ENCODE peak calls at places on chromosomes 3 and 15, in four cellular contexts. V is NT2/D1, B is K562, P is H1. L is an unnamed sample.

GRCh38 chr3:138834359-138835176 is at the start of gene PIK3CB:
- DNase-seq in V (peak), B (peak), P (peak), L (no peak)

GRCh38 chr3:48398701-48399386 is 26.8 kb downstream of the FBXW12 start:
- DNase-seq in V (no peak), B (peak), P (peak), L (no peak)

GRCh38 chr3:127535901-127536817 is 54.4 kb downstream of the TPRA1 start:
- DNase-seq in V (no peak), B (no peak), P (no peak), L (no peak)

GRCh38 chr15:77574521-77575202 is 58.0 kb downstream of the LINGO1 start:
- DNase-seq in V (no peak), B (no peak), P (no peak), L (no peak)

GRCh38 chr3:186705882-186706780 is 11.0 kb upstream of the KNG1 start:
- DNase-seq in V (no peak), B (no peak), P (no peak), L (peak)

GRCh38 chr15:81889480-81889871 is 156.3 kb downstream of the MEX3B start:
- DNase-seq in V (no peak), B (no peak), P (no peak), L (no peak)

GRCh38 chr3:119099785-119100184 is 46.2 kb upstream of the TEX55 start:
- DNase-seq in V (no peak), B (no peak), P (no peak), L (no peak)

GRCh38 chr3:160981217-160981938 is 123.8 kb downstream of the B3GALNT1 start:
- DNase-seq in V (no peak), B (no peak), P (no peak), L (peak)

GRCh38 chr15:85727068-85727467 is 67.7 kb downstream of the KLHL25 start:
- DNase-seq in V (no peak), B (no peak), P (no peak), L (no peak)

GRCh38 chr15:59997070-59997701 is 6.9 kb upstream of the FOXB1 start:
- DNase-seq in V (no peak), B (peak), P (peak), L (no peak)

GRCh38 chr3:32640939-32641725 is 43.9 kb upstream of the CNOT10 start:
- DNase-seq in V (no peak), B (no peak), P (no peak), L (no peak)

GRCh38 chr15:37045859-37046318 is 54.5 kb downstream of the MEIS2 start:
- DNase-seq in V (peak), B (no peak), P (peak), L (no peak)

GRCh38 chr3:9809239-9809614 is 835 bp upstream of the TTLL3 start:
- DNase-seq in V (no peak), B (no peak), P (no peak), L (no peak)

GRCh38 chr3:135261916-135262315 is 466.9 kb downstream of the EPHB1 start:
- DNase-seq in V (no peak), B (no peak), P (no peak), L (no peak)

GRCh38 chr3:164408356-164408755 is 669.9 kb downstream of the SI start:
- DNase-seq in V (no peak), B (no peak), P (no peak), L (no peak)

GRCh38 chr3:24374801-24375200 is 119.8 kb downstream of the THRB start:
- DNase-seq in V (no peak), B (no peak), P (no peak), L (no peak)

GRCh38 chr3:9201278-9201677 is 48.2 kb downstream of the SRGAP3 start:
- DNase-seq in V (no peak), B (no peak), P (no peak), L (no peak)

GRCh38 chr15:92914768-92915221 is 14.7 kb downstream of the CHD2 start:
- DNase-seq in V (no peak), B (no peak), P (no peak), L (no peak)

GRCh38 chr15:39144051-39144450 is 436.8 kb upstream of the THBS1 start:
- DNase-seq in V (no peak), B (no peak), P (no peak), L (no peak)

GRCh38 chr3:133130168-133130567 is 92.0 kb downstream of the TMEM108 start:
- DNase-seq in V (no peak), B (no peak), P (no peak), L (no peak)

GRCh38 chr15:57505949-57506391 is 85.7 kb upstream of the MYZAP start:
- DNase-seq in V (no peak), B (no peak), P (no peak), L (no peak)

GRCh38 chr15:37107071-37107753 is 6.9 kb upstream of the MEIS2 start:
- DNase-seq in V (no peak), B (no peak), P (no peak), L (no peak)

GRCh38 chr15:81268881-81269601 is 54.9 kb downstream of the STARD5 start:
- DNase-seq in V (no peak), B (no peak), P (no peak), L (no peak)

GRCh38 chr15:87619161-87619960 is 637.2 kb downstream of the NTRK3 start:
- DNase-seq in V (no peak), B (peak), P (no peak), L (no peak)

GRCh38 chr3:148643389-148643840 is 54.3 kb upstream of the AGTR1 start:
- DNase-seq in V (peak), B (no peak), P (no peak), L (no peak)

GRCh38 chr15:90337256-90337655 is 14.8 kb upstream of the ZNF774 start:
- DNase-seq in V (no peak), B (no peak), P (no peak), L (no peak)

DNA sequence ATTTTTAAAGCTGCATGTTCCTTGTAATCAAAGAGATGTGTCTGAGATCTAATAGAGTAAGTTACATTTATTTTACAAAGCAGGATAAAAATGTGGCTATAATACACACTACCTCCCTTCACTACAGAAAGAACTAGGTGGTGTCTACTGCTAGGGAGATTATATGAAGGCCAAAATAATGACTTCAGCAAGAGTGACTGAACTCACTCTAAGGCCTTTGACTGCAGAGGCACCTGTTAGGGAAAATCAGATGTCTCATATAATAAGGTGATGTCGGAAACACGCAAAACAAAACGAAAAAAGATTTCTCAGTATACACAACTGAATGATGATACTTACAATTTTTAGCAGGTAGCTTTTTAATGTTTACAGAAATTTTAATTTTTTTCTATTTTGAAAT is 19.1 kb downstream of the B3GNT5 start:
- DNase-seq in V (no peak), B (no peak), P (no peak), L (no peak)
- TF ChIP-seq ZNF274 in V (no peak), B (no peak), P (no peak), L (no peak)

GRCh38 chr3:183837390-183837789 is 12.0 kb upstream of the MAP6D1 start:
- DNase-seq in V (no peak), B (no peak), P (peak), L (no peak)
- H3K4me3 ChIP-seq in V (no peak), B (no peak), P (no peak), L (no peak)

GRCh38 chr15:83327041-83327440 is 42.6 kb upstream of the BNC1 start:
- DNase-seq in V (no peak), B (no peak), P (no peak), L (no peak)
- TF ChIP-seq ZNF274 in V (no peak), B (no peak), P (no peak), L (no peak)

GRCh38 chr3:137763594-137763938 is 549 bp upstream of the SOX14 start:
- DNase-seq in V (no peak), B (no peak), P (peak), L (no peak)

GRCh38 chr3:137764563-137765309 is 621 bp downstream of the SOX14 start:
- DNase-seq in V (no peak), B (no peak), P (peak), L (no peak)

GRCh38 chr3:137762674-137763593 is 1.2 kb upstream of the SOX14 start:
- DNase-seq in V (no peak), B (no peak), P (no peak), L (no peak)

GRCh38 chr3:137765310-137766033 is 1.4 kb downstream of the SOX14 start:
- DNase-seq in V (no peak), B (no peak), P (peak), L (no peak)

DNA sequence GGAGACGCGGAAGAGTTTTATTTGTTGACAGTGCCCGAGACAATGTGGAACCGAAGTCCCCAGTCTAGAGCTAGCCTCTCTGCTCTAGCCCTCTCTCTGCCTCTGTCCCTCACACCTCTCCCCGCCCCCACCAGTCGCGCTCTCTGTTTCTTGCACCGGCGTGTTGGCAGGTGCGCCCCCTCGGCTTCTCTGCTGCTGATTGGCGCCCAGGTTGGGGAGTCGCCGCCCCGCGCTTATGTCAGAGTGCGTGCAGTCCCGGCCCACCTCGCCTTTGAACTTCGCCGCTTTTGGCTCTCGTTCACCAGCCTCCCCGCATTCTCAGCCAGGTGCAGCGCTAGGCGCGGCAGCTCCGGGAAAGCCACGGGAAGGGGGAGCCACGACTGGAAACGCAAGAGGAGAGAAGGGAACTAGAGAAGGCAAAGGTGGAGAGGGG is at the start of gene SOX14:
- DNase-seq in V (no peak), B (no peak), P (peak), L (no peak)
- H3K4me3 ChIP-seq in V (peak), B (no peak), P (peak), L (no peak)

GRCh38 chr3:193909387-193909786 is 226.6 kb upstream of the HES1 start:
- DNase-seq in V (no peak), B (no peak), P (no peak), L (peak)
- TF ChIP-seq ZNF274 in V (no peak), B (no peak), P (no peak), L (no peak)

GRCh38 chr3:14047027-14047426 is 77.6 kb downstream of the CHCHD4 start:
- DNase-seq in V (no peak), B (no peak), P (no peak), L (no peak)
- H3K4me3 ChIP-seq in V (no peak), B (peak), P (no peak), L (no peak)

DNA sequence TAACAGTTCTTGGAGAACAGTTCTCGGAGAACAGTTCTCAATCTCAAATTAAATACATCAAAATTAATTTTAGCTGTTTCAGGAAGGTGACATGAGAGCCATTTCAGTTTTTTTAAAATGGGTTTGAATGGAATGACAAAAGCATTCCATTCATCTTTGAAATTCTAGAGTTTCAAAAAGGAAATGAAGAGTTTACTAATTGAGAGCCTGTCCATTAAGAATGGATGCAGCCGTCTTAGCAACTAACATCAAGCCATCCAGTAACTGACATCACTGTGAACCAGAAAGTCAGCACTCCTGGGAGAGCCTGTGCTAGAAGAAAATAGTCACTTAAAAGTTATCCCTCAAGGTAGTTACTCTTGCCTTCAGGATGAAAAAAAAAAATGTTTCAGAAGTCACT is 47.0 kb upstream of the FSTL1 start:
- DNase-seq in V (no peak), B (no peak), P (no peak), L (no peak)
- TF ChIP-seq ZNF274 in V (no peak), B (no peak), P (no peak), L (no peak)

GRCh38 chr3:14647976-14648955 is 3.3 kb upstream of the CCDC174 start:
- DNase-seq in V (no peak), B (peak), P (no peak), L (no peak)
- H3K4me3 ChIP-seq in V (no peak), B (no peak), P (no peak), L (no peak)

GRCh38 chr3:183340222-183340621 is 87.2 kb downstream of the B3GNT5 start:
- DNase-seq in V (no peak), B (no peak), P (no peak), L (no peak)
- TF ChIP-seq ZNF274 in V (no peak), B (no peak), P (no peak), L (no peak)

L was measured in GM12878.